ENCODE peak calls at places on chromosome 15, in eight cellular contexts. One of them, this sample, is unnamed.

GRCh38 chr15:60673918-60674558 is 195.1 kb upstream of the ICE2 start:
- DNase-seq in MCF 10A: peak
- DNase-seq in CD8-positive, alpha-beta T cell: peak
- DNase-seq in GM23338: no peak
- DNase-seq in mucosa of descending colon: no peak
- DNase-seq in kidney epithelial cell: peak
- DNase-seq in fibroblast of lung: peak
- DNase-seq in lower leg skin: peak
- DNase-seq in this sample: no peak

GRCh38 chr15:66775127-66776105 is 73.4 kb downstream of the SMAD6 start:
- DNase-seq in MCF 10A: no peak
- DNase-seq in CD8-positive, alpha-beta T cell: no peak
- DNase-seq in GM23338: no peak
- DNase-seq in mucosa of descending colon: no peak
- DNase-seq in kidney epithelial cell: no peak
- DNase-seq in fibroblast of lung: peak
- DNase-seq in lower leg skin: no peak
- DNase-seq in this sample: no peak

GRCh38 chr15:55151621-55152020 is 45.1 kb downstream of the RSL24D1 start:
- DNase-seq in MCF 10A: no peak
- DNase-seq in CD8-positive, alpha-beta T cell: no peak
- DNase-seq in GM23338: no peak
- DNase-seq in mucosa of descending colon: no peak
- DNase-seq in kidney epithelial cell: no peak
- DNase-seq in fibroblast of lung: no peak
- DNase-seq in lower leg skin: no peak
- DNase-seq in this sample: no peak

GRCh38 chr15:40330368-40330836 is 6.9 kb downstream of the INAFM2 start:
- DNase-seq in MCF 10A: no peak
- DNase-seq in CD8-positive, alpha-beta T cell: no peak
- DNase-seq in GM23338: no peak
- DNase-seq in mucosa of descending colon: peak
- DNase-seq in kidney epithelial cell: no peak
- DNase-seq in fibroblast of lung: peak
- DNase-seq in lower leg skin: no peak
- DNase-seq in this sample: no peak

GRCh38 chr15:80936288-80937078 is 53.1 kb downstream of the MESD start:
- DNase-seq in MCF 10A: no peak
- DNase-seq in CD8-positive, alpha-beta T cell: no peak
- DNase-seq in GM23338: no peak
- DNase-seq in mucosa of descending colon: no peak
- DNase-seq in kidney epithelial cell: no peak
- DNase-seq in fibroblast of lung: no peak
- DNase-seq in lower leg skin: no peak
- DNase-seq in this sample: no peak

GRCh38 chr15:52257734-52258062 is 37.9 kb downstream of the MYO5C start:
- DNase-seq in MCF 10A: peak
- DNase-seq in CD8-positive, alpha-beta T cell: no peak
- DNase-seq in GM23338: peak
- DNase-seq in mucosa of descending colon: no peak
- DNase-seq in kidney epithelial cell: peak
- DNase-seq in fibroblast of lung: peak
- DNase-seq in lower leg skin: no peak
- DNase-seq in this sample: no peak

GRCh38 chr15:66138096-66138783 is 115.3 kb downstream of the MEGF11 start:
- DNase-seq in MCF 10A: no peak
- DNase-seq in CD8-positive, alpha-beta T cell: no peak
- DNase-seq in GM23338: no peak
- DNase-seq in mucosa of descending colon: no peak
- DNase-seq in kidney epithelial cell: no peak
- DNase-seq in fibroblast of lung: no peak
- DNase-seq in lower leg skin: no peak
- DNase-seq in this sample: no peak

GRCh38 chr15:82122754-82123400 is 77.1 kb upstream of the MEX3B start:
- DNase-seq in MCF 10A: peak
- DNase-seq in CD8-positive, alpha-beta T cell: no peak
- DNase-seq in GM23338: no peak
- DNase-seq in mucosa of descending colon: no peak
- DNase-seq in kidney epithelial cell: peak
- DNase-seq in fibroblast of lung: peak
- DNase-seq in lower leg skin: peak
- DNase-seq in this sample: peak

GRCh38 chr15:66938114-66938830 is 127.1 kb upstream of the SMAD3 start:
- DNase-seq in MCF 10A: no peak
- DNase-seq in CD8-positive, alpha-beta T cell: no peak
- DNase-seq in GM23338: peak
- DNase-seq in mucosa of descending colon: no peak
- DNase-seq in kidney epithelial cell: no peak
- DNase-seq in fibroblast of lung: peak
- DNase-seq in lower leg skin: peak
- DNase-seq in this sample: no peak

GRCh38 chr15:55894406-55894965 is 98.9 kb downstream of the NEDD4 start:
- DNase-seq in MCF 10A: no peak
- DNase-seq in CD8-positive, alpha-beta T cell: no peak
- DNase-seq in GM23338: no peak
- DNase-seq in mucosa of descending colon: no peak
- DNase-seq in kidney epithelial cell: no peak
- DNase-seq in fibroblast of lung: no peak
- DNase-seq in lower leg skin: no peak
- DNase-seq in this sample: no peak

GRCh38 chr15:68347392-68347791 is 69.8 kb downstream of the FEM1B start:
- DNase-seq in MCF 10A: no peak
- DNase-seq in CD8-positive, alpha-beta T cell: no peak
- DNase-seq in GM23338: no peak
- DNase-seq in mucosa of descending colon: no peak
- DNase-seq in kidney epithelial cell: no peak
- DNase-seq in fibroblast of lung: peak
- DNase-seq in lower leg skin: no peak
- DNase-seq in this sample: peak

GRCh38 chr15:51223771-51224229 is 114.6 kb downstream of the CYP19A1 start:
- DNase-seq in MCF 10A: peak
- DNase-seq in CD8-positive, alpha-beta T cell: no peak
- DNase-seq in GM23338: no peak
- DNase-seq in mucosa of descending colon: no peak
- DNase-seq in kidney epithelial cell: peak
- DNase-seq in fibroblast of lung: peak
- DNase-seq in lower leg skin: no peak
- DNase-seq in this sample: no peak

GRCh38 chr15:73922186-73923151 is 3.8 kb upstream of the LOXL1 start:
- DNase-seq in MCF 10A: peak
- DNase-seq in CD8-positive, alpha-beta T cell: no peak
- DNase-seq in GM23338: peak
- DNase-seq in mucosa of descending colon: no peak
- DNase-seq in kidney epithelial cell: no peak
- DNase-seq in fibroblast of lung: peak
- DNase-seq in lower leg skin: no peak
- DNase-seq in this sample: no peak

GRCh38 chr15:30940359-30940758 is 36.6 kb downstream of the FAN1 start:
- DNase-seq in MCF 10A: no peak
- DNase-seq in CD8-positive, alpha-beta T cell: no peak
- DNase-seq in GM23338: no peak
- DNase-seq in mucosa of descending colon: no peak
- DNase-seq in kidney epithelial cell: no peak
- DNase-seq in fibroblast of lung: no peak
- DNase-seq in lower leg skin: no peak
- DNase-seq in this sample: no peak

GRCh38 chr15:40872791-40873526 is 1.1 kb downstream of the RHOV start:
- DNase-seq in MCF 10A: no peak
- DNase-seq in CD8-positive, alpha-beta T cell: no peak
- DNase-seq in GM23338: no peak
- DNase-seq in mucosa of descending colon: no peak
- DNase-seq in kidney epithelial cell: no peak
- DNase-seq in fibroblast of lung: no peak
- DNase-seq in lower leg skin: no peak
- DNase-seq in this sample: no peak

GRCh38 chr15:83486363-83486762 is 39.2 kb downstream of the SH3GL3 start:
- DNase-seq in MCF 10A: no peak
- DNase-seq in CD8-positive, alpha-beta T cell: no peak
- DNase-seq in GM23338: no peak
- DNase-seq in mucosa of descending colon: no peak
- DNase-seq in kidney epithelial cell: no peak
- DNase-seq in fibroblast of lung: no peak
- DNase-seq in lower leg skin: no peak
- DNase-seq in this sample: no peak

GRCh38 chr15:29920515-29920914 is 98.2 kb upstream of the TJP1 start:
- DNase-seq in MCF 10A: peak
- DNase-seq in CD8-positive, alpha-beta T cell: no peak
- DNase-seq in GM23338: peak
- DNase-seq in mucosa of descending colon: no peak
- DNase-seq in kidney epithelial cell: peak
- DNase-seq in fibroblast of lung: peak
- DNase-seq in lower leg skin: no peak
- DNase-seq in this sample: no peak

GRCh38 chr15:80526556-80527340 is 122.6 kb downstream of the ARNT2 start:
- DNase-seq in MCF 10A: no peak
- DNase-seq in CD8-positive, alpha-beta T cell: no peak
- DNase-seq in GM23338: no peak
- DNase-seq in mucosa of descending colon: no peak
- DNase-seq in kidney epithelial cell: no peak
- DNase-seq in fibroblast of lung: peak
- DNase-seq in lower leg skin: no peak
- DNase-seq in this sample: no peak

GRCh38 chr15:63439536-63440264 is 58.1 kb upstream of the CA12 start:
- DNase-seq in MCF 10A: no peak
- DNase-seq in CD8-positive, alpha-beta T cell: no peak
- DNase-seq in GM23338: no peak
- DNase-seq in mucosa of descending colon: no peak
- DNase-seq in kidney epithelial cell: peak
- DNase-seq in fibroblast of lung: peak
- DNase-seq in lower leg skin: no peak
- DNase-seq in this sample: no peak

GRCh38 chr15:89444855-89445254 is 51.5 kb downstream of the RHCG start:
- DNase-seq in MCF 10A: no peak
- DNase-seq in CD8-positive, alpha-beta T cell: no peak
- DNase-seq in GM23338: peak
- DNase-seq in mucosa of descending colon: no peak
- DNase-seq in kidney epithelial cell: no peak
- DNase-seq in fibroblast of lung: no peak
- DNase-seq in lower leg skin: no peak
- DNase-seq in this sample: no peak

GRCh38 chr15:98548172-98548971 is 100.0 kb upstream of the IGF1R start:
- DNase-seq in MCF 10A: peak
- DNase-seq in CD8-positive, alpha-beta T cell: peak
- DNase-seq in GM23338: peak
- DNase-seq in mucosa of descending colon: peak
- DNase-seq in kidney epithelial cell: peak
- DNase-seq in fibroblast of lung: peak
- DNase-seq in lower leg skin: peak
- DNase-seq in this sample: peak
- TF ChIP-seq CTCF in MCF 10A: no peak
- TF ChIP-seq CTCF in CD8-positive, alpha-beta T cell: no peak
- TF ChIP-seq CTCF in GM23338: peak
- TF ChIP-seq CTCF in mucosa of descending colon: no peak
- TF ChIP-seq CTCF in kidney epithelial cell: peak
- TF ChIP-seq CTCF in fibroblast of lung: peak
- TF ChIP-seq CTCF in lower leg skin: no peak
- TF ChIP-seq CTCF in this sample: peak

DNA sequence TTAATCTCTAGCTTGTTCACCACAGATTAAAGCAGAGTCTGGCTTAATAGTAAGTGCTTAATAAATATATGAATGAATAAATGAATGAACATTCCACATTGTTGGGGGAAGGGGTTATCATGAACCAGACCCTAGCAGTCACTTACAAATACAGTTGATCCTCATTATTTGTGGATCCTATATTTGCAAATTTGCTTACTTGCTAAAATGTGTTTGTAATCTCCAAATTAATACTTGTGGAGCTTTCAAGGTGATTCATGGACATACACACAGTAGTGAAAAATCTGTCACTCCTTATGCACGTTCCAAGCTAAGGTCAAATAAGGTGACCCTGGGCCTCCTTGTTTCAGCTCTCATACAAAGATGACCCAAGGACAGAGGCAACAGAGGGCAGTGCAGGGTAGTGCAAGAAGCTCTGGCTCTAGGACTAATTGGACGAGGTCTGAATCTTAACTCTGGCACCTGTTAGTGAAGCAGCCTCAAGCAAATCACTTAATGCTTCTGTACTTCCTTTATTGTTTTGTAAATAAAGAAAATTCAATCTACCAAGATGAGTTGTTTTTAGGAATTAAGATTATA is 112.8 kb upstream of the C2CD4B start:
- DNase-seq in MCF 10A: no peak
- DNase-seq in CD8-positive, alpha-beta T cell: no peak
- DNase-seq in GM23338: peak
- DNase-seq in mucosa of descending colon: no peak
- DNase-seq in kidney epithelial cell: no peak
- DNase-seq in fibroblast of lung: no peak
- DNase-seq in lower leg skin: no peak
- DNase-seq in this sample: no peak
- TF ChIP-seq CTCF in MCF 10A: no peak
- TF ChIP-seq CTCF in CD8-positive, alpha-beta T cell: no peak
- TF ChIP-seq CTCF in GM23338: peak
- TF ChIP-seq CTCF in mucosa of descending colon: no peak
- TF ChIP-seq CTCF in kidney epithelial cell: no peak
- TF ChIP-seq CTCF in fibroblast of lung: no peak
- TF ChIP-seq CTCF in lower leg skin: no peak
- TF ChIP-seq CTCF in this sample: no peak

DNA sequence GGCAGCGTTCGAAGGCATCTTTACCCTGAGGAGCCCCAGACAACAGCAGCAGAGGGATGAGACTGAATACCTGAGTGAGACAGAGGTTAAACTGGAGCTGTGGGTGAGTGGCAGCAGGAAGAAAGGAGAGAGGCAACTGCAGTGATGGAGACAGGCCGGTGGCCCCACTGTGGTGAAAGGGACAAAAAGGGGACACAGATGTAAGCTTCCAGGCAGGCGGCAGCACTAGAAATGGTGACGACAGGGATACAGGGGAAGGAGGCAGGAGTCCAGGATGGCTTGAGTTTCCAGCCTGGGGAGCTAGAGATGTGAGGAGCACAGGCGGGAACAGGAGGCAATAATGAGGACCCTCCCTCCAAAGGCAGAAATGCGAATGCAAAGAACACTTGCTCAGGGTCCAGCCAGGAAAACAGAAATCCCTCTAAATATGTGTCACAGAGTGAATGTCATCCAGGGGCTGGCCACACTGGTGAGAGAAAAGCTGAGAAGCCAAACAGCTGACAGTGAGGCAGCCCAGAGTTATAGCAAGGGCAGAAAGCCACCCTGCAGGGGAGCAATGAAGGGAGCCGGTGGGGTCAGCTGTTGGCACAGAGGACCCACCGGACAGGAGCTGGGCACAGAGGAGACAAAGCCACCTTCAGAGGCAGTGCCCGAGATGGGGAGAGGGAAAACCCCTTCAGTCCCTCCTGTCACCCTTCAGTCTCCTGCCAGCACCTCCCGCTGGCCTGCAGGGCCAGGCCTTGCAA is 70.1 kb downstream of the TBC1D2B start:
- DNase-seq in MCF 10A: no peak
- DNase-seq in CD8-positive, alpha-beta T cell: no peak
- DNase-seq in GM23338: no peak
- DNase-seq in mucosa of descending colon: peak
- DNase-seq in kidney epithelial cell: no peak
- DNase-seq in fibroblast of lung: no peak
- DNase-seq in lower leg skin: peak
- DNase-seq in this sample: no peak
- TF ChIP-seq CTCF in MCF 10A: no peak
- TF ChIP-seq CTCF in CD8-positive, alpha-beta T cell: no peak
- TF ChIP-seq CTCF in GM23338: no peak
- TF ChIP-seq CTCF in mucosa of descending colon: no peak
- TF ChIP-seq CTCF in kidney epithelial cell: no peak
- TF ChIP-seq CTCF in fibroblast of lung: no peak
- TF ChIP-seq CTCF in lower leg skin: no peak
- TF ChIP-seq CTCF in this sample: no peak

GRCh38 chr15:84797212-84797611 is 19.9 kb upstream of the ALPK3 start:
- DNase-seq in MCF 10A: no peak
- DNase-seq in CD8-positive, alpha-beta T cell: no peak
- DNase-seq in GM23338: no peak
- DNase-seq in mucosa of descending colon: no peak
- DNase-seq in kidney epithelial cell: peak
- DNase-seq in fibroblast of lung: peak
- DNase-seq in lower leg skin: no peak
- DNase-seq in this sample: no peak
- TF ChIP-seq CTCF in MCF 10A: no peak
- TF ChIP-seq CTCF in CD8-positive, alpha-beta T cell: no peak
- TF ChIP-seq CTCF in GM23338: no peak
- TF ChIP-seq CTCF in mucosa of descending colon: no peak
- TF ChIP-seq CTCF in kidney epithelial cell: no peak
- TF ChIP-seq CTCF in fibroblast of lung: no peak
- TF ChIP-seq CTCF in lower leg skin: no peak
- TF ChIP-seq CTCF in this sample: no peak